ENCODE peak calls at places on chromosomes 5 and 9, in six cellular contexts. One of them, this sample, is unnamed.

GRCh38 chr5:90293931-90294330 is 115.6 kb downstream of the CETN3 start:
- DNase-seq in spleen: no peak
- DNase-seq in A549: peak; percentile 40
- DNase-seq in HCT116: no peak
- DNase-seq in IMR-90: peak; percentile 3
- DNase-seq in NB4: no peak
- DNase-seq in this sample: no peak

GRCh38 chr5:180563994-180564393 is 27.3 kb downstream of the SCGB3A1 start:
- DNase-seq in spleen: no peak
- DNase-seq in A549: no peak
- DNase-seq in HCT116: no peak
- DNase-seq in IMR-90: no peak
- DNase-seq in NB4: no peak
- DNase-seq in this sample: no peak

GRCh38 chr9:118568704-118569103 is 800.5 kb downstream of the BRINP1 start:
- DNase-seq in spleen: no peak
- DNase-seq in A549: no peak
- DNase-seq in HCT116: no peak
- DNase-seq in IMR-90: no peak
- DNase-seq in NB4: no peak
- DNase-seq in this sample: no peak

GRCh38 chr9:6819112-6819511 is 61.3 kb downstream of the KDM4C start:
- DNase-seq in spleen: no peak
- DNase-seq in A549: no peak
- DNase-seq in HCT116: no peak
- DNase-seq in IMR-90: no peak
- DNase-seq in NB4: no peak
- DNase-seq in this sample: no peak

GRCh38 chr9:111804636-111805035 is 9.9 kb upstream of the SHOC1 start:
- DNase-seq in spleen: no peak
- DNase-seq in A549: no peak
- DNase-seq in HCT116: no peak
- DNase-seq in IMR-90: no peak
- DNase-seq in NB4: no peak
- DNase-seq in this sample: no peak

GRCh38 chr5:132103380-132103951 is 29.9 kb downstream of the CSF2 start:
- DNase-seq in spleen: peak; percentile 83
- DNase-seq in A549: peak; percentile 83
- DNase-seq in HCT116: peak; percentile 86
- DNase-seq in IMR-90: peak; percentile 96
- DNase-seq in NB4: peak; percentile 72
- DNase-seq in this sample: peak; percentile 50

GRCh38 chr5:147711019-147711418 is 71.5 kb downstream of the JAKMIP2 start:
- DNase-seq in spleen: no peak
- DNase-seq in A549: no peak
- DNase-seq in HCT116: no peak
- DNase-seq in IMR-90: no peak
- DNase-seq in NB4: no peak
- DNase-seq in this sample: no peak

GRCh38 chr9:128743421-128743820 is 19.5 kb upstream of the ZDHHC12 start:
- DNase-seq in spleen: no peak
- DNase-seq in A549: no peak
- DNase-seq in HCT116: no peak
- DNase-seq in IMR-90: no peak
- DNase-seq in NB4: no peak
- DNase-seq in this sample: no peak

GRCh38 chr5:87850843-87851242 is 417.8 kb downstream of the TMEM161B start:
- DNase-seq in spleen: no peak
- DNase-seq in A549: no peak
- DNase-seq in HCT116: no peak
- DNase-seq in IMR-90: no peak
- DNase-seq in NB4: no peak
- DNase-seq in this sample: no peak

GRCh38 chr9:109253637-109254284 is 67.1 kb downstream of the EPB41L4B start:
- DNase-seq in spleen: no peak
- DNase-seq in A549: peak; percentile 56
- DNase-seq in HCT116: peak; percentile 64
- DNase-seq in IMR-90: peak; percentile 82
- DNase-seq in NB4: no peak
- DNase-seq in this sample: no peak

GRCh38 chr9:133693116-133693515 is 45.0 kb downstream of the SARDH start:
- DNase-seq in spleen: peak; percentile 41
- DNase-seq in A549: no peak
- DNase-seq in HCT116: no peak
- DNase-seq in IMR-90: no peak
- DNase-seq in NB4: no peak
- DNase-seq in this sample: no peak

GRCh38 chr5:167796636-167797035 is 494.8 kb upstream of the WWC1 start:
- DNase-seq in spleen: no peak
- DNase-seq in A549: no peak
- DNase-seq in HCT116: no peak
- DNase-seq in IMR-90: no peak
- DNase-seq in NB4: no peak
- DNase-seq in this sample: no peak

GRCh38 chr9:101480386-101480785 is 44.8 kb upstream of the ALDOB start:
- DNase-seq in spleen: no peak
- DNase-seq in A549: no peak
- DNase-seq in HCT116: no peak
- DNase-seq in IMR-90: no peak
- DNase-seq in NB4: no peak
- DNase-seq in this sample: no peak

GRCh38 chr9:105441761-105442160 is 6.1 kb upstream of the FSD1L start:
- DNase-seq in spleen: no peak
- DNase-seq in A549: no peak
- DNase-seq in HCT116: no peak
- DNase-seq in IMR-90: no peak
- DNase-seq in NB4: no peak
- DNase-seq in this sample: no peak

GRCh38 chr9:110440161-110440560 is 102.5 kb upstream of the TXNDC8 start:
- DNase-seq in spleen: no peak
- DNase-seq in A549: no peak
- DNase-seq in HCT116: no peak
- DNase-seq in IMR-90: peak; percentile 96
- DNase-seq in NB4: no peak
- DNase-seq in this sample: no peak

GRCh38 chr9:134190232-134191121 is 26.1 kb upstream of the RNU6ATAC start:
- DNase-seq in spleen: peak; percentile 54
- DNase-seq in A549: no peak
- DNase-seq in HCT116: no peak
- DNase-seq in IMR-90: no peak
- DNase-seq in NB4: no peak
- DNase-seq in this sample: no peak

GRCh38 chr9:3511537-3511936 is 14.3 kb downstream of the RFX3 start:
- DNase-seq in spleen: no peak
- DNase-seq in A549: peak; percentile 69
- DNase-seq in HCT116: no peak
- DNase-seq in IMR-90: no peak
- DNase-seq in NB4: peak; percentile 39
- DNase-seq in this sample: no peak

DNA sequence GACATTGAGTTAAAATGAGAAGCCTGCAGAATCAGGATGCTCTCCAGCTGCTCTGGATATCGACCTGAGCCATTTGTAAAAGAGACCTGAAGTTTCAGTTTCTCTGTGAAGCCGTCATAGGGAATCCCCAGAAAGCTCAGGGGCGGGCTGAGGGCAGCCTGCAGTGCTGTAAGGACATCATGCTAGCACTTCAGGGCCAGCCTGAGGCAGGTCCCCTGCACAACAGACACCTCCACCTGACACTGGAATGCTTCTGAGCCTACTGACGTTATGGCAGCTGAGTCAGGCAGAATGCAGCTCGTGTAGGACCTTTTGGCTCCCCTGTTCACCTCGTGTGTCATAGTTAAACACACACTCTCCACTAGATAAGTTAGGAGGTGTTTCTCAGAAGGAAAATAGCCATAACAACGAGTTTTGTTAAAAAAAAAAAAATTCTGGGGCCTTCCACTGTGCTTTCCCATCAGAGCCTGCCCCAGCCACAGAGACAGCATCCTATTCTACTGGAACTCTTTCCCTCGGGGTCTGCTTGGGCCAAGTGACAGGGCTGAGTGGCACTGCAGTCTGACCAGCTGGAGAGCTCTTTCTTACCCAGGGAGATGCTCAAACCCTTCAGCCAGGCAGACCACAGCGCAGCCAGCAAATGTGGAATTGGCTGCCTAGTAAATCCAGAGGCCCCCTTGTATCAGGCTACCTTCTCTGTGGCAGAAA is 354.9 kb downstream of the DIRAS2 start:
- DNase-seq in spleen: no peak
- DNase-seq in A549: no peak
- DNase-seq in HCT116: no peak
- DNase-seq in IMR-90: no peak
- DNase-seq in NB4: no peak
- DNase-seq in this sample: peak; percentile 13
- TF ChIP-seq POLR2A in spleen: no peak
- TF ChIP-seq POLR2A in A549: no peak
- TF ChIP-seq POLR2A in HCT116: no peak
- TF ChIP-seq POLR2A in IMR-90: no peak
- TF ChIP-seq POLR2A in NB4: no peak
- TF ChIP-seq POLR2A in this sample: peak; percentile 30

DNA sequence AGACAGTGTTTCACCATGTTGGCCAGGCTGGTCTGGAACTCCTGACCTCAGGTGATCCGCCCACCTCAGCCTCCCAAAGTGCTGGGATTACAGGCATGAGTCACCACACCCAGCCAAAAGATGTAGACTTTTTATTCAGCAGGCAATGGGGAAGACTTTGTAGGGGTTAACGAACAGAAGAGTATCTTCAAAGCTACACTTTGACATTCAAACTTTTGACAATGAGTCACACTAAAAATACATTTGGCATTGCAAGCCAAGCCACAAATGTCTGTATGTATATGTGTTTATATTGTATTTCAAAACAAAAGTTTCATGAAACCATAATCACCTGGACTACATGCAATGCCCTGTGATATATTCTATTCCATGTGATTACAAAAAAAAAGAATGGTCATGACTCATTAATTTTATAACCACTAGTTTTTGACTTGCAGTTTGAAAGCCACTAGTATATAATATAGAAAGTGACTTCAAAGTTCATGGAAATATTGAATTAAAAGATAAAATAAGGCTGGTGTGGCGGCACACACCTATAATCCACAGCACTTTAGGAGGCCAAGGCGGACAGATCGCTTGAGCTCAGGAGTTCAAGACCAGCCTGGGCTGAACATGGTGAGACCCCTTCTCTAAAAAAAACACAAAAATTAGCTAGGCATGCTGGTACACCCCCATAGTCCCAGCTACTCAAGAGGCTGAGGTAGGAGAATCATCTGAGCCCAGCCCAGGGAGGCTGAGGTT is 8.3 kb downstream of the DIMT1 start:
- DNase-seq in spleen: no peak
- DNase-seq in A549: no peak
- DNase-seq in HCT116: no peak
- DNase-seq in IMR-90: peak; percentile 83
- DNase-seq in NB4: no peak
- DNase-seq in this sample: no peak
- TF ChIP-seq POLR2A in spleen: no peak
- TF ChIP-seq POLR2A in A549: no peak
- TF ChIP-seq POLR2A in HCT116: no peak
- TF ChIP-seq POLR2A in IMR-90: no peak
- TF ChIP-seq POLR2A in NB4: no peak
- TF ChIP-seq POLR2A in this sample: no peak

DNA sequence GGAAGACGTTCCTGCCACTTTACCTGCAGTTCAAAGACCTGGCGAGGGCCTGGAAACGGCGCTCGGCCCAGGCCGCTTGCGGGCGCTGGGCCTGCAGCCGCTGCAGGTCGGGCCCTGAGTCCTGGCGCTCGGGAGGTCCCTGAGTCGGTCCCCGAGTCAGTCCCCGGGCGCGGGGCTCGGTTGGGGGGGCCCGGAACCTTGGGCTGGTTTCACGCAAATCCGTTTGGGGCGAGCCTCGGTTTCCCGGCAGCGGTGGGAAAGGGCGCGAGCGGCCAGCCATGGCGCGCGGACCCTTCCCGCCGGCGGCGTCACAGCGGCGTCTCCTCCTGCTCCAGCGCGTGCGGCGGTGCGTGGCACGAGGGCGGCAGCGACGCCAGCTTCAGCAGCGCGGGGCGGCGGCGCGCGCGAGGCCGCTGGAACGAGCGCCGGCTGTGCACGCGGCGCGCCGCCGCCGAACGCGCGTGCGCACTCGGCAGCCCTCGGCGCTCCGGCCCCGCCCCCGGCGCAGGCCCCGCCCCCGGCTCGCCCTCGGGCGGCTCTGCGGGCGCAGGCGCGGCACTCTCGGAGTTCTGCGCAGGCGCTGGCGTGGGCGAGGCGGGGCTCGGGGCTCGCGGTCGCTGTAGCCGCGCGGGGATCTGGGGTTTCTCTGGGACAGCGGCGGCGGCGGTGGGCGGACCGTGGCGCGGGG is 29.8 kb downstream of the EXOC3 start:
- DNase-seq in spleen: peak; percentile 97
- DNase-seq in A549: peak; percentile 76
- DNase-seq in HCT116: peak; percentile 54
- DNase-seq in IMR-90: peak; percentile 78
- DNase-seq in NB4: peak; percentile 91
- DNase-seq in this sample: peak; percentile 99
- TF ChIP-seq POLR2A in spleen: no peak
- TF ChIP-seq POLR2A in A549: peak; percentile 86
- TF ChIP-seq POLR2A in HCT116: peak; percentile 86
- TF ChIP-seq POLR2A in IMR-90: peak; percentile 58
- TF ChIP-seq POLR2A in NB4: peak; percentile 96
- TF ChIP-seq POLR2A in this sample: peak; percentile 74

GRCh38 chr5:176185133-176185733 is 53.0 kb upstream of the SIMC1 start:
- DNase-seq in spleen: no peak
- DNase-seq in A549: no peak
- DNase-seq in HCT116: no peak
- DNase-seq in IMR-90: peak; percentile 31
- DNase-seq in NB4: peak; percentile 19
- DNase-seq in this sample: no peak
- TF ChIP-seq POLR2A in spleen: no peak
- TF ChIP-seq POLR2A in A549: no peak
- TF ChIP-seq POLR2A in HCT116: no peak
- TF ChIP-seq POLR2A in IMR-90: no peak
- TF ChIP-seq POLR2A in NB4: no peak
- TF ChIP-seq POLR2A in this sample: no peak